ENCODE peak calls at places on chromosomes 12 and 14, in four cellular contexts. O, B, K and V are unnamed samples.

GRCh38 chr14:64800000-64800399 is 79.7 kb downstream of the SPTB start:
- DNase-seq in B (no peak), K (no peak), O (peak), V (no peak)

GRCh38 chr14:74558655-74559054 is 53.4 kb downstream of the LTBP2 start:
- DNase-seq in B (no peak), O (no peak), K (no peak), V (no peak)

GRCh38 chr12:67651380-67651695 is 2.8 kb downstream of the DYRK2 start:
- DNase-seq in B (no peak), O (peak), K (no peak), V (no peak)

GRCh38 chr12:59972941-59973340 is 377.1 kb downstream of the SLC16A7 start:
- DNase-seq in O (peak), B (no peak), K (no peak), V (no peak)

GRCh38 chr14:65226824-65227604 is 124.7 kb upstream of the MAX start:
- DNase-seq in K (no peak), B (no peak), O (peak), V (no peak)

GRCh38 chr12:34219046-34219770 is 196.9 kb downstream of the ALG10 start:
- DNase-seq in B (no peak), O (no peak), K (no peak), V (no peak)

GRCh38 chr12:22268973-22269372 is 65.5 kb downstream of the ST8SIA1 start:
- DNase-seq in O (no peak), K (no peak), B (no peak), V (no peak)

GRCh38 chr14:74468513-74468912 is 24.6 kb downstream of the NPC2 start:
- DNase-seq in K (no peak), O (no peak), B (peak), V (no peak)

GRCh38 chr12:131096681-131097181 is 143.0 kb downstream of the ADGRD1 start:
- DNase-seq in O (no peak), K (no peak), B (no peak), V (no peak)

GRCh38 chr12:39935275-39935674 is 170.6 kb downstream of the SLC2A13 start:
- DNase-seq in O (no peak), B (no peak), K (no peak), V (no peak)

GRCh38 chr14:65034021-65034420 is 47.3 kb downstream of the FNTB start:
- DNase-seq in K (no peak), O (no peak), B (no peak), V (no peak)

GRCh38 chr12:117732761-117733160 is 236.0 kb downstream of the KSR2 start:
- DNase-seq in K (no peak), B (no peak), O (no peak), V (no peak)

GRCh38 chr12:124053855-124054254 is 80.8 kb downstream of the ZNF664 start:
- DNase-seq in K (no peak), O (peak), B (peak), V (no peak)

GRCh38 chr12:26274441-26275312 is 79.3 kb downstream of the SSPN start:
- DNase-seq in K (peak), O (peak), B (no peak), V (peak)

GRCh38 chr12:83808591-83808990 is 1104.0 kb downstream of the SLC6A15 start:
- DNase-seq in O (no peak), B (no peak), K (no peak), V (no peak)

GRCh38 chr12:119869720-119870119 is 7.4 kb downstream of the CIT start:
- DNase-seq in K (no peak), B (no peak), O (no peak), V (no peak)

GRCh38 chr12:39006286-39006685 is 100.9 kb upstream of the CPNE8 start:
- DNase-seq in K (no peak), O (no peak), B (no peak), V (no peak)

GRCh38 chr14:64784006-64784405 is 79.8 kb downstream of the PLEKHG3 start:
- DNase-seq in K (no peak), O (no peak), B (no peak), V (no peak)

GRCh38 chr12:104526320-104526719 is 69.6 kb downstream of the CHST11 start:
- DNase-seq in K (no peak), B (peak), O (no peak), V (no peak)

GRCh38 chr12:113978080-113978479 is 12.0 kb upstream of the RBM19 start:
- DNase-seq in B (no peak), K (no peak), O (no peak), V (no peak)

GRCh38 chr12:108828774-108829173 is 28.6 kb downstream of the SSH1 start:
- DNase-seq in B (no peak), K (no peak), O (no peak), V (no peak)

GRCh38 chr12:59086124-59086523 is 165.8 kb upstream of the LRIG3 start:
- DNase-seq in K (no peak), B (no peak), O (no peak), V (no peak)

GRCh38 chr12:104218935-104219334 is 3.4 kb downstream of the TXNRD1 start:
- DNase-seq in B (no peak), K (no peak), O (no peak), V (no peak)

GRCh38 chr12:25906651-25907340 is 51.7 kb upstream of the RASSF8 start:
- DNase-seq in B (no peak), O (no peak), K (no peak), V (no peak)

GRCh38 chr14:99755629-99756603 is 37.3 kb upstream of the EML1 start:
- DNase-seq in B (no peak), O (peak), K (no peak), V (no peak)

GRCh38 chr14:76870146-76870545 is 43.9 kb downstream of the LRRC74A start:
- DNase-seq in O (peak), B (no peak), K (no peak), V (no peak)

GRCh38 chr12:124040286-124040685 is 67.3 kb downstream of the ZNF664 start:
- DNase-seq in K (no peak), B (no peak), O (no peak), V (no peak)

GRCh38 chr12:31465002-31465401 is 125.9 kb downstream of the DENND5B start:
- DNase-seq in O (no peak), K (no peak), B (no peak), V (no peak)

GRCh38 chr12:65943388-65944137 is 119.3 kb downstream of the HMGA2 start:
- DNase-seq in K (no peak), O (no peak), B (no peak), V (no peak)

GRCh38 chr12:89874146-89874545 is 165.5 kb upstream of the ATP2B1 start:
- DNase-seq in O (no peak), B (no peak), K (no peak), V (no peak)

GRCh38 chr14:92755495-92755894 is 7.1 kb upstream of the LGMN start:
- DNase-seq in O (no peak), K (no peak), B (no peak), V (no peak)

GRCh38 chr14:52299692-52300278 is 14.3 kb upstream of the PTGER2 start:
- DNase-seq in B (no peak), K (no peak), O (peak), V (no peak)

GRCh38 chr14:105080161-105080560 is 14.9 kb upstream of the GPR132 start:
- DNase-seq in B (no peak), K (no peak), O (no peak), V (no peak)

GRCh38 chr12:118188690-118189371 is 52.9 kb downstream of the PEBP1 start:
- DNase-seq in B (no peak), O (no peak), K (no peak), V (no peak)

GRCh38 chr12:12523229-12523628 is 39.4 kb downstream of the DUSP16 start:
- DNase-seq in K (no peak), B (no peak), O (no peak), V (no peak)

GRCh38 chr14:44898547-44898946 is 63.2 kb downstream of the KLHL28 start:
- DNase-seq in O (no peak), B (no peak), K (no peak), V (no peak)

GRCh38 chr14:90513151-90514014 is 116.6 kb downstream of the CALM1 start:
- DNase-seq in B (no peak), O (peak), K (no peak), V (no peak)

GRCh38 chr12:72349491-72349890 is 77.3 kb downstream of the TRHDE start:
- DNase-seq in B (no peak), K (no peak), O (no peak), V (no peak)

GRCh38 chr12:49542592-49543160 is 3.8 kb downstream of the KCNH3 start:
- DNase-seq in K (no peak), B (no peak), O (no peak), V (no peak)

GRCh38 chr14:68794856-68795601 is 2.2 kb upstream of the ZFP36L1 start:
- DNase-seq in K (no peak), O (no peak), B (no peak), V (no peak)

GRCh38 chr14:73264080-73264895 is 27.0 kb downstream of the PAPLN start:
- DNase-seq in B (no peak), K (no peak), O (no peak), V (peak)

GRCh38 chr14:73266317-73266716 is 29.0 kb downstream of the PAPLN start:
- DNase-seq in K (no peak), B (no peak), O (no peak), V (no peak)

GRCh38 chr14:73265721-73266046 is 28.4 kb downstream of the PAPLN start:
- DNase-seq in B (no peak), O (no peak), K (no peak), V (no peak)

GRCh38 chr14:73263606-73264005 is 26.3 kb downstream of the PAPLN start:
- DNase-seq in B (no peak), K (no peak), O (no peak), V (peak)

DNA sequence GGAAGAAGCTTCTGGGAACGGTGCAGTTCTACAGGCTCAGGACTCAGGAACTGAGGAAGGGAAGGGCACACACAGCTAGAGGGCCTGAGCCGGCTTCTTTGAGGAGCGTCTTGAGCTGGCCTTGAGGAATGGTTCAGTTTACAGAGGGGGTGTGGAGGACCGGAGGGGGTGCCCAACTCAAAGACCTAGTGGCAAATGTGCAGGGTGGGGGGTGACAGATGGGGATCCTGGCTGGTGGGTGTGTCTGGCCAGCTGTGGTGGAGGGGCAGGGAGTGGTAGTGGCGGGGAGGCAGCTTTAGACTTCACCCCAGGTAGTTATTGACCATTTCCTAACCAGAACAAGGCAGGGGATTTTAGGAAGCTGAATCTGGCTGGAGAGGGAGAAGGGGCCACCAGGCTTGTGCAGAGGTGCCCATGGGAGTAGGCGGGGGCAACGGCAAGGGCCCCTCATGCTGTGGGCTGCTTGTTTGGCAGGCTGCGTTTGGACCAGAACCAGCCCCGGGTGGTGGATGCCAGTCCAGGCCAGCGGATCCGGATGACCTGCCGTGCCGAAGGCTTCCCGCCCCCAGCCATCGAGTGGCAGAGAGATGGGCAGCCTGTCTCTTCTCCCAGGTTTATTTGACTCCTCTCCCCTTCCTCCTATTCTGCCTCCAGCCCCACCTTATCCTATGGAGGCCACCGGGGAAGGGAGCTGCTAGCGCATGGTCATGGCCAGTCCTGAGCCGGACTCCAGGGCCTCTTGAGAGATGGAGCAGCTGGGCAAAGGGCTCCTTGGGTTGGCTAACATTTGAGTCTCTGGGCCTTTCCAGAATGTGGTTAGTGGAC is 27.8 kb downstream of the PAPLN start:
- DNase-seq in K (no peak), B (no peak), O (no peak), V (no peak)
- TF ChIP-seq TAF1 in K (no peak), B (no peak), O (no peak), V (no peak)

GRCh38 chr12:101697197-101697929 is at the start of gene CHPT1:
- DNase-seq in B (peak), K (peak), O (peak), V (peak)
- TF ChIP-seq POLR2AphosphoS5 in B (no peak), K (no peak), O (peak), V (no peak)

DNA sequence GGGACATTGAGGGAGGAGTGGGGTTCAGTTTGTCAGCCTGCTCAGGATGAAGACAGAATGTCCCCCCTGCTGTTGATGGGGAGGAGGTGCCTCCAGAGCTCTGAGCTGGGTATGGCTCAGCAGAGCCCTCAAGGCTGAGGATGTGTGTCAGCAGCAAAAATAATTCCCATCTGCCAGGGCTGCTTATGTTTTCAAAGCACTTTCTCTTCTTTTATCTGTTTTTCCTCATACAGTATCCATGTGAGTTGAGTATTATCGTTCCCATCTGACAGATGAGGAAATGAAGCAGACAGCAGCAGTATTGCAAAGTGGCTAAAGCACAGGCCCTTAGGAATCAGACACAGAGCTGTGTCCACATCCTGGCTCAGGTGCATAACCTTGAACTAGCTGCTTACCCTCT is 94.1 kb downstream of the SLC8A3 start:
- DNase-seq in O (no peak), K (no peak), B (no peak), V (no peak)
- TF ChIP-seq POLR2A in O (no peak), K (no peak), B (no peak), V (no peak)

DNA sequence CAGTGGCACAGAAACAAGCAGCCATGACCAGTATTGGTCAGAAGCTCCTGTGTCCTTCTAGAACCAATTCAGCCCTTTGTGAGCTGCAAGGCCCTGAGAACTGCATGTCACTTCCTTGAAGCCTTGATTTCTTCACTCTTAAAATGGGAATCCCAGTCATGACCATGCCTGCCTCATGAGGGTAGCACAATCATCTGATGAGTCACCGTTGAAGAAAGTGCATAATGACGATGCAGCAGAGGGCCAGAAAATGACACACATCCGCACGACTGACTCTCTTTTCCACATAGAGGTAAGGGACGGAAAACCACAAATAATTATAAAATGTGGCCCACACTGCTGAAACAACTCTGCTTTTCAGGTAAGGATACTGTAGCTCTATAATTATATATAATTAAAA is 777.4 kb downstream of the BCL11B start:
- DNase-seq in B (no peak), K (no peak), O (no peak), V (no peak)
- TF ChIP-seq TAF1 in B (no peak), K (no peak), O (no peak), V (no peak)